ENCODE peak calls at places on chromosomes 5 and 9, in six cellular contexts. B, M, I, Q, O and G are unnamed samples.

GRCh38 chr9:108142504-108143201 is 653.1 kb upstream of the KLF4 start:
- DNase-seq in B (no peak), I (no peak), M (peak), O (no peak), Q (peak), G (no peak)

GRCh38 chr9:10701906-10702305 is 89.1 kb upstream of the PTPRD start:
- DNase-seq in O (no peak), M (no peak), I (no peak), B (no peak), Q (no peak), G (no peak)

GRCh38 chr5:116557669-116558271 is 16.9 kb downstream of the SEMA6A start:
- DNase-seq in O (peak), I (no peak), B (no peak), M (no peak), Q (no peak), G (no peak)

GRCh38 chr5:171131499-171131898 is 177.5 kb upstream of the TLX3 start:
- DNase-seq in B (no peak), Q (no peak), I (no peak), O (no peak), M (no peak), G (no peak)

GRCh38 chr5:142320427-142320732 is 4.4 kb downstream of the SPRY4 start:
- DNase-seq in M (no peak), I (no peak), B (no peak), Q (no peak), O (no peak), G (no peak)

GRCh38 chr5:81006955-81007636 is 46.9 kb downstream of the RASGRF2 start:
- DNase-seq in M (no peak), Q (no peak), O (no peak), I (no peak), B (no peak), G (no peak)

GRCh38 chr5:14165375-14166091 is 22.4 kb downstream of the TRIO start:
- DNase-seq in I (no peak), O (no peak), Q (no peak), B (peak), M (peak), G (no peak)

GRCh38 chr5:115241881-115242642 is 20.6 kb downstream of the PGGT1B start:
- DNase-seq in B (no peak), I (no peak), O (no peak), M (no peak), Q (no peak), G (no peak)

GRCh38 chr5:16051246-16051645 is 128.3 kb downstream of the MARCHF11 start:
- DNase-seq in M (no peak), O (no peak), Q (no peak), I (no peak), B (no peak), G (no peak)

GRCh38 chr5:97545856-97546570 is 363.0 kb upstream of the RIOK2 start:
- DNase-seq in O (no peak), B (no peak), I (no peak), Q (no peak), M (no peak), G (no peak)

GRCh38 chr9:131407717-131408195 is 13.9 kb downstream of the PRRC2B start:
- DNase-seq in M (peak), B (no peak), I (peak), Q (no peak), O (no peak), G (peak)

GRCh38 chr5:128671861-128672414 is 133.9 kb upstream of the FBN2 start:
- DNase-seq in Q (no peak), M (no peak), I (no peak), O (no peak), B (no peak), G (no peak)

GRCh38 chr5:80125962-80126480 is 90.9 kb downstream of the THBS4 start:
- DNase-seq in Q (no peak), B (peak), M (no peak), O (peak), I (no peak), G (no peak)

GRCh38 chr5:121967187-121967586 is 5.4 kb downstream of the SRFBP1 start:
- DNase-seq in M (no peak), O (peak), B (no peak), Q (no peak), I (no peak), G (no peak)

GRCh38 chr9:132646726-132647125 is 23.1 kb downstream of the DDX31 start:
- DNase-seq in B (no peak), Q (no peak), M (no peak), I (no peak), O (no peak), G (no peak)

GRCh38 chr5:172007795-172008465 is 1.5 kb upstream of the FBXW11 start:
- DNase-seq in O (no peak), M (peak), B (peak), Q (no peak), I (no peak), G (no peak)

GRCh38 chr5:154517781-154518437 is 39.9 kb upstream of the HAND1 start:
- DNase-seq in B (no peak), M (no peak), I (no peak), Q (no peak), O (no peak), G (no peak)

GRCh38 chr5:15834596-15835245 is 334.7 kb downstream of the FBXL7 start:
- DNase-seq in M (no peak), B (peak), Q (no peak), O (no peak), I (no peak), G (no peak)

GRCh38 chr5:125045647-125046046 is 299.2 kb upstream of the ZNF608 start:
- DNase-seq in M (no peak), B (no peak), O (no peak), Q (no peak), I (no peak), G (no peak)

GRCh38 chr5:157026789-157027424 is 32.0 kb downstream of the HAVCR1 start:
- DNase-seq in B (no peak), I (peak), M (peak), O (peak), Q (no peak), G (peak)

GRCh38 chr9:133477992-133478850 is 678 bp downstream of the SLC2A6 start:
- DNase-seq in O (peak), M (peak), B (peak), I (no peak), Q (no peak), G (no peak)